ENCODE peak calls at places on chromosomes 12 and 14, in five cellular contexts. Y is mucosa of descending colon, N is MM.1S, B is left ventricle myocardium inferior, K is body of pancreas. M is an unnamed sample.

GRCh38 chr12:85531345-85531744 is 251.3 kb downstream of the ALX1 start:
- DNase-seq in Y (no peak), N (peak; percentile 53), B (no peak), K (no peak), M (no peak)

GRCh38 chr14:27386391-27386790 is 788.6 kb upstream of the NOVA1 start:
- DNase-seq in N (no peak), Y (no peak), K (no peak), B (no peak), M (no peak)

GRCh38 chr14:29320261-29320660 is 553.7 kb downstream of the FOXG1 start:
- DNase-seq in B (no peak), K (no peak), N (no peak), Y (no peak), M (no peak)

GRCh38 chr14:22502551-22502950 is 86.5 kb downstream of the DAD1 start:
- DNase-seq in K (no peak), N (no peak), Y (no peak), B (no peak), M (no peak)

GRCh38 chr14:20327005-20327869 is 5.8 kb downstream of the CCNB1IP1 start:
- DNase-seq in B (no peak), Y (no peak), K (no peak), N (peak; percentile 33), M (no peak)

GRCh38 chr14:53714495-53715389 is 241.9 kb downstream of the BMP4 start:
- DNase-seq in N (no peak), B (no peak), K (no peak), Y (no peak), M (no peak)

GRCh38 chr12:12331244-12331771 is 18.7 kb downstream of the MANSC1 start:
- DNase-seq in K (peak; percentile 32), Y (no peak), B (no peak), N (no peak), M (no peak)

GRCh38 chr12:58703911-58704310 is 216.4 kb downstream of the LRIG3 start:
- DNase-seq in B (no peak), N (no peak), Y (no peak), K (no peak), M (no peak)

GRCh38 chr12:12715459-12716150 is 1.6 kb upstream of the CDKN1B start:
- DNase-seq in Y (no peak), N (peak; percentile 94), K (no peak), B (no peak), M (no peak)

GRCh38 chr12:47992776-47993175 is 11.5 kb downstream of the COL2A1 start:
- DNase-seq in B (no peak), K (no peak), Y (no peak), N (no peak), M (no peak)

GRCh38 chr14:66628646-66629045 is 120.7 kb downstream of the GPHN start:
- DNase-seq in K (no peak), N (no peak), Y (no peak), B (no peak), M (no peak)

GRCh38 chr14:105205718-105206208 is 24.7 kb upstream of the NUDT14 start:
- DNase-seq in B (no peak), Y (no peak), K (peak; percentile 76), N (no peak), M (no peak)

GRCh38 chr12:46487567-46488131 is 115.1 kb upstream of the SLC38A2 start:
- DNase-seq in B (no peak), Y (no peak), N (no peak), K (no peak), M (no peak)

GRCh38 chr14:44833376-44833775 is 128.4 kb downstream of the KLHL28 start:
- DNase-seq in Y (no peak), N (no peak), K (no peak), B (no peak), M (no peak)

GRCh38 chr14:91858536-91859275 is 8.6 kb downstream of the TC2N start:
- DNase-seq in Y (no peak), K (no peak), B (no peak), N (no peak), M (no peak)

GRCh38 chr12:5012337-5012736 is 31.3 kb upstream of the KCNA5 start:
- DNase-seq in B (peak; percentile 46), Y (no peak), N (no peak), K (no peak), M (no peak)

GRCh38 chr12:7289743-7290142 is 14.1 kb upstream of the ACSM4 start:
- DNase-seq in K (no peak), N (no peak), B (no peak), Y (no peak), M (no peak)

GRCh38 chr12:68904351-68904982 is 28.5 kb downstream of the CPM start:
- DNase-seq in N (no peak), Y (no peak), K (no peak), B (no peak), M (no peak)

GRCh38 chr14:84298738-84299137 is 1231.2 kb upstream of the FLRT2 start:
- DNase-seq in Y (no peak), B (no peak), K (no peak), N (no peak), M (no peak)

GRCh38 chr12:102202556-102202955 is 4.9 kb upstream of the PMCH start:
- DNase-seq in Y (no peak), N (no peak), K (no peak), B (no peak), M (no peak)

GRCh38 chr14:88791629-88792571 is 853 bp downstream of the EML5 start:
- DNase-seq in K (peak; percentile 34), B (no peak), N (peak; percentile 8), Y (peak; percentile 54), M (peak; percentile 34)

GRCh38 chr14:61281186-61281676 is at the start of gene TMEM30B:
- DNase-seq in B (no peak), N (no peak), K (peak; percentile 96), Y (peak; percentile 92), M (peak; percentile 91)

GRCh38 chr14:74512431-74512830 is 18.9 kb downstream of the ISCA2 start:
- DNase-seq in N (no peak), Y (no peak), K (no peak), B (no peak), M (no peak)

GRCh38 chr12:6116481-6117021 is 7.9 kb downstream of the VWF start:
- DNase-seq in Y (no peak), B (no peak), N (no peak), K (peak; percentile 18), M (no peak)

GRCh38 chr12:99975321-99975720 is 9.4 kb downstream of the ANKS1B start:
- DNase-seq in Y (no peak), B (no peak), N (no peak), K (no peak), M (no peak)

GRCh38 chr12:40015360-40015759 is 90.5 kb downstream of the SLC2A13 start:
- DNase-seq in N (no peak), K (no peak), B (no peak), Y (no peak), M (no peak)

GRCh38 chr12:69334138-69334537 is 14.0 kb upstream of the LYZ start:
- DNase-seq in B (no peak), K (no peak), N (no peak), Y (no peak), M (no peak)

GRCh38 chr12:40171501-40171900 is 53.3 kb upstream of the LRRK2 start:
- DNase-seq in Y (no peak), K (no peak), B (no peak), N (no peak), M (no peak)

GRCh38 chr12:98939350-98939749 is 294.3 kb downstream of the APAF1 start:
- DNase-seq in K (peak; percentile 17), Y (no peak), N (peak; percentile 25), B (no peak), M (no peak)

GRCh38 chr12:48972213-48973021 is 882 bp upstream of the WNT10B start:
- DNase-seq in B (no peak), N (no peak), Y (no peak), K (no peak), M (peak; percentile 52)

GRCh38 chr12:100267603-100268281 is 765 bp downstream of the SCYL2 start:
- DNase-seq in B (no peak), N (peak; percentile 16), Y (no peak), K (peak; percentile 41), M (no peak)

GRCh38 chr14:99841436-99842071 is 48.3 kb downstream of the EML1 start:
- DNase-seq in N (no peak), B (no peak), Y (no peak), K (no peak), M (no peak)

DNA sequence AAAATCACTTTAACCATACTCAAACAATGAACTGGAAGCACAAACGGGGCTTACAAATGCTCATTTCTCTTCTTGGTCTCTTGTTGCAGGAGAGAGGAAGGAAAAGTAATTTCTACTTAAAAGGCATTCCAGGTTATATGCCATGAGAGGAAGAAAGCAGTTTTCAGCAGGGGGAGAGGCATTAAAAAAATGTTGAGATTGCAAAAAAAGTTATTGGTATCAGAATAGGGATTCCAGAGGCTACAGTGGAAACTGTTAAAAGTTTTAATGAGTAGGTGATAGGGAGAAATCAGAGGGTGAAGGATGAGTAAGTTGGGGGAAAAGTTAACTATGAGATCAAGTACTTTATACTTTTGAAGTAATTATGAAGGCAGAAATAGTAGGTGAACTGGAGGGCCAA is 121.3 kb downstream of the CEP83 start:
- DNase-seq in Y (no peak), K (no peak), N (no peak), B (no peak), M (no peak)
- H3K4me1 ChIP-seq in Y (peaks cover 2% of the 10 kb centered on the region), K (no peaks in the 10 kb centered on the region), N (no peaks in the 10 kb centered on the region), B (peaks cover 20% of the 10 kb centered on the region), M (no peaks in the 10 kb centered on the region)

GRCh38 chr14:93944348-93945069 is 17.4 kb downstream of the FAM181A start:
- DNase-seq in Y (no peak), N (no peak), K (no peak), B (no peak), M (no peak)
- H3K4me3 ChIP-seq in Y (no peak overlapping the region), N (no peak overlapping the region), K (no peak overlapping the region), B (no peak overlapping the region), M (no peak overlapping the region)

DNA sequence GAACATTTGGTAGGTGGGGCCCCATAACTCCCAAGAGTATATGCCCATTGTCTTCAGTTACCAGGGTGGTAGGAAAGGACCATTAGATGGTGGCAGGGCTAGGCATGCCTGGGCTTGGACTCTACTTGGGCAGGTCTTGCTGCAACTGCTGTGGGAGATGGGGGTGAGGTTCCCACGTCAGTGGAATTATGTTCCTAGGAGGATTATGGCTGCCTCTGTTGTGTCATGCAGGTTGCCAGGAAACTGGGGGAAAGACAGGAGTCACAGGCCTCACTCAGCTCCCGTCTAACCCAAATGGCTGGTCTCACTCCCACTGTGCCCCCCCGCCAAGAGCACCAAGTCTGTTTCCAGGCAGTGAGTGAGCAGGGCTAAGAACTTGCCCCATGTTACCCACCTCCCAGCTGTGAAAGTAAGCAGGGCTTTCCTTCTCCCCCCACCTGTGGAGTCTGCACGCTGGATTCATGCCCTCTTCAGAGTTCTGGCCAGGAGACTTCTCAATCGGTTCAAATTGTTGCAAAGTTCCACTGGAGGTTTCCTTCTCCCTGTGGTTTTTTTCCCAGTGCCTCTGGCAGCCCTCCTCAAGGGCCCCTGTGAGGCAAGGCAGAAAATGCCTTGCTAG is 337.5 kb downstream of the CCDC91 start:
- DNase-seq in K (no peak), N (no peak), B (no peak), Y (no peak), M (no peak)
- TF ChIP-seq CTCF in K (no peak), N (no peak), B (no peak), Y (no peak), M (no peak)

GRCh38 chr12:130966443-130967030 is 12.8 kb downstream of the ADGRD1 start:
- DNase-seq in N (no peak), K (no peak), B (no peak), Y (no peak), M (no peak)
- H3K4me1 ChIP-seq in N (no peaks in the 10 kb centered on the region), K (no peaks in the 10 kb centered on the region), B (peaks cover 31% of the 10 kb centered on the region), Y (no peaks in the 10 kb centered on the region), M (peaks cover 23% of the 10 kb centered on the region)